ENCODE peak calls at places on chromosomes 7 and 10, in four cellular contexts. Q is K562, X is HEK293T, K is HepG2. O is an unnamed sample.

GRCh38 chr7:115707236-115707635 is 323.3 kb downstream of the TFEC start:
- DNase-seq in Q (no peak), X (peak; percentile 25), K (peak; percentile 30), O (peak; percentile 20)

GRCh38 chr7:110531186-110531585 is 559.7 kb upstream of the LRRN3 start:
- DNase-seq in Q (no peak), X (no peak), K (no peak), O (no peak)

GRCh38 chr10:122648599-122649428 is 50.8 kb downstream of the C10orf120 start:
- DNase-seq in Q (peak; percentile 35), X (peak; percentile 75), K (peak; percentile 49), O (peak; percentile 78)

GRCh38 chr10:107166378-107166777 is 1.9 kb upstream of the SORCS1 start:
- DNase-seq in Q (no peak), X (peak; percentile 27), K (no peak), O (no peak)

GRCh38 chr10:119198438-119198837 is 8.9 kb upstream of the GRK5 start:
- DNase-seq in Q (peak; percentile 39), X (no peak), K (no peak), O (peak; percentile 51)

GRCh38 chr10:78703581-78703980 is 365.2 kb upstream of the ZMIZ1 start:
- DNase-seq in Q (no peak), X (no peak), K (no peak), O (no peak)

GRCh38 chr7:143401265-143401664 is 7.4 kb downstream of the EPHA1 start:
- DNase-seq in Q (no peak), X (no peak), K (no peak), O (no peak)

GRCh38 chr10:89946106-89946505 is 244.7 kb downstream of the KIF20B start:
- DNase-seq in Q (no peak), X (no peak), K (no peak), O (no peak)

GRCh38 chr7:13092708-13093005 is 405.2 kb downstream of the ARL4A start:
- DNase-seq in Q (no peak), X (no peak), K (no peak), O (no peak)

GRCh38 chr10:133127291-133128125 is 32.5 kb upstream of the KNDC1 start:
- DNase-seq in Q (peak; percentile 88), X (peak; percentile 91), K (no peak), O (peak; percentile 80)

GRCh38 chr7:46814516-46815250 is 767.2 kb downstream of the TNS3 start:
- DNase-seq in Q (no peak), X (no peak), K (no peak), O (no peak)

GRCh38 chr7:155511597-155511996 is 34.8 kb downstream of the CNPY1 start:
- DNase-seq in Q (no peak), X (no peak), K (no peak), O (no peak)

GRCh38 chr7:25391295-25391861 is 163.1 kb upstream of the NPVF start:
- DNase-seq in Q (peak; percentile 22), X (peak; percentile 26), K (peak; percentile 1), O (no peak)

GRCh38 chr10:34280599-34281374 is 534.3 kb downstream of the PARD3 start:
- DNase-seq in Q (peak; percentile 8), X (no peak), K (peak; percentile 29), O (no peak)

GRCh38 chr7:66250711-66251110 is 45.6 kb downstream of the TPST1 start:
- DNase-seq in Q (no peak), X (no peak), K (peak; percentile 69), O (no peak)

GRCh38 chr10:69801094-69801433 is 642 bp upstream of the COL13A1 start:
- DNase-seq in Q (peak; percentile 55), X (peak; percentile 70), K (peak; percentile 10), O (peak; percentile 83)

GRCh38 chr7:151844080-151844827 is 32.7 kb downstream of the PRKAG2 start:
- DNase-seq in Q (no peak), X (no peak), K (peak; percentile 90), O (no peak)

GRCh38 chr10:7625836-7626235 is 40.9 kb downstream of the ITIH5 start:
- DNase-seq in Q (no peak), X (no peak), K (no peak), O (no peak)

GRCh38 chr10:83144461-83144860 is 994.8 kb upstream of the GHITM start:
- DNase-seq in Q (no peak), X (no peak), K (no peak), O (no peak)

GRCh38 chr10:75234683-75235374 is 928 bp downstream of the COMTD1 start:
- DNase-seq in Q (peak; percentile 68), X (no peak), K (no peak), O (peak; percentile 70)

GRCh38 chr10:76763360-76763759 is 874.2 kb downstream of the KCNMA1 start:
- DNase-seq in Q (no peak), X (no peak), K (no peak), O (no peak)

GRCh38 chr10:24575462-24576002 is 148.2 kb downstream of the ARHGAP21 start:
- DNase-seq in Q (no peak), X (no peak), K (no peak), O (no peak)

GRCh38 chr7:129433823-129434171 is 435 bp upstream of the STRIP2 start:
- DNase-seq in Q (no peak), X (no peak), K (peak; percentile 65), O (peak; percentile 74)

GRCh38 chr10:132411561-132412253 is 14.7 kb downstream of the PWWP2B start:
- DNase-seq in Q (no peak), X (peak; percentile 75), K (no peak), O (no peak)

GRCh38 chr10:74936577-74937445 is 110.4 kb downstream of the KAT6B start:
- DNase-seq in Q (no peak), X (no peak), K (no peak), O (no peak)

GRCh38 chr7:11297764-11298163 is 324.1 kb downstream of the PHF14 start:
- DNase-seq in Q (no peak), X (no peak), K (no peak), O (no peak)

GRCh38 chr10:1394155-1394912 is 338.1 kb downstream of the WDR37 start:
- DNase-seq in Q (no peak), X (no peak), K (no peak), O (no peak)

GRCh38 chr10:83075395-83076072 is 1063.8 kb upstream of the GHITM start:
- DNase-seq in Q (no peak), X (no peak), K (no peak), O (no peak)

GRCh38 chr10:114525368-114525949 is 121.2 kb upstream of the AFAP1L2 start:
- DNase-seq in Q (no peak), X (no peak), K (no peak), O (no peak)

GRCh38 chr10:124742418-124743187 is 1.6 kb downstream of the FAM53B start:
- DNase-seq in Q (peak; percentile 39), X (peak; percentile 52), K (peak; percentile 57), O (no peak)

GRCh38 chr7:134903073-134903790 is 83.1 kb upstream of the AGBL3 start:
- DNase-seq in Q (no peak), X (no peak), K (no peak), O (no peak)

GRCh38 chr10:46520941-46521340 is 35.5 kb downstream of the GPRIN2 start:
- DNase-seq in Q (no peak), X (no peak), K (no peak), O (peak; percentile 11)

GRCh38 chr10:124641282-124642075 is 102.7 kb downstream of the FAM53B start:
- DNase-seq in Q (peak; percentile 48), X (no peak), K (no peak), O (no peak)

GRCh38 chr10:52578871-52579405 is 193.6 kb downstream of the MBL2 start:
- DNase-seq in Q (no peak), X (no peak), K (no peak), O (no peak)

GRCh38 chr7:106101726-106102125 is 10.4 kb downstream of the SYPL1 start:
- DNase-seq in Q (no peak), X (no peak), K (no peak), O (no peak)

GRCh38 chr10:28677889-28678686 is 767 bp downstream of the BAMBI start:
- DNase-seq in Q (no peak), X (no peak), K (no peak), O (peak; percentile 41)

GRCh38 chr7:33511735-33512134 is 382.4 kb downstream of the BBS9 start:
- DNase-seq in Q (no peak), X (no peak), K (no peak), O (no peak)
- TF ChIP-seq ELF4 in Q (no peak), X (no peak), K (no peak), O (no peak)

DNA sequence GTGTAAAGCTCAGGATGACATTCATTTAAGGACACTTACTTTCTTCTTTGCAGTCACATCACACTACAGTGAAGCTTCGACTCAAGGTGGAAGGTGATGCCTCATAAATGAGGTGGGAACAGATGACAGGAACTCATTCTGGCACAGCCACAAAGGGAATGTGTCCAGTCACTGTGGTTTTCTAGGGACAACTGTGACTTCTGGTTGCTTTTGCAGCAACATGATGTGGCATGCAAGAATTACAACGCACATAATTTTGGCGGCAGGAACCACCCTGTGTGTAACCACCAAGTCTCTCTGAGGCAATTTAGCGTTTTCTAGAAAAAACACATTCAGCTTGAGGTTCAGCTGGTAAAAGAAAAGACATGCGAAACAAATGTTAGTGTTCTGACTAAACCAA is 32.0 kb upstream of the FERD3L start:
- DNase-seq in Q (no peak), X (no peak), K (no peak), O (no peak)
- TF ChIP-seq ELF4 in Q (no peak), X (no peak), K (no peak), O (no peak)

DNA sequence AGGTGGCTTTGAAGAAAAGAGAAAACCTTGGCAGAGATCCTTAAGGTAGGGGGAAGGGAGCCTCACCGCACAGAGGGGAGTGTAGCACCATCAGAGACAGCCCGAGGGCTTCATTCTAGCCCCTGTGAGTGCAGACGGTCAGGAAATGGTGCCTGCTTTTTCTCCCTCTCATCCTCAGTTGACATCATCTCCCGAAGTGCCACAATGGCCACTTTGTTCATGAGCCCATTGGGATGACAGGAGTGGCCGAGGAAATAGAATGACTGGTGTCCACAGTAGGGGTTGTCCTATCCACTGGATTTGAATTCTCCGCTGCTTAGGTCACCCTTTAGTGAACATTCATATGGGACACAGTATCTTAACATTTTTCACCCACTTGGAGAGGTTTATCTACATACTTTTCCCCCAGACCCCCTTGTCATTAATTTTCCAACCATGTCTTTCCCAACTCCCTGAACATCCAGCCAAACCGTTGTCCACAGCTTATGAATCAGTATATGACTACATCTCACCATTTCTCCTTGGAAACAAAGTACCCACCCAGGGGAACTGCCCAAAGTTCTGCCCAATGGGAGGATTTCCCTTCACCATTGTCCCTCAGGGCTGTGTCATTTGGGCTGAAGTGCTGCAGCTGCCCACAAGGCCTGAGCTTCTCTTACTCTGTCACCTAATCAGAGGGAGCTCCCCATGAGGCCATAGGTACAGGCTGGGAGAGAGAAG is 108.8 kb downstream of the ADCY1 start:
- DNase-seq in Q (no peak), X (no peak), K (no peak), O (peak; percentile 1)
- TF ChIP-seq ELF4 in Q (no peak), X (no peak), K (no peak), O (no peak)

DNA sequence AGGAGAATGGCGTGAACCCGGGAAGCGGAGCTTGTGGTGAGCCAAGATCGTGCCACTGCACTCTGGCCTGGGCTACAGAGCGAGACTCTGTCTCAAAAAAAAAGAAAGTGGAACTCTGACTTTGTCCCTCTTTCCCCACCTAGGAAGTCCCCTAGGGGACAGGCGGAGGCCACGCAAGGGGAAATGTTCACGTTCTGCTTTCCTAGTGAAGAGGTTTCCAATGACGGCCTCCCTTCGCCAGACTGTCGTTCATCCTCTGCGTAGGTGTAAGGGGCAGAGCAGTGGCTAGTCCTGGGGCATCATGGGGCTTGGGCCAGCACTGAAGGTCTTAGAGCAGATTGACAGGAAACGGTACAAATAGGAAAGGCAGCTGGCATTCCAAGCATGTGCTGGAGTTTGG is 30.6 kb downstream of the SUFU start:
- DNase-seq in Q (no peak), X (no peak), K (no peak), O (no peak)
- TF ChIP-seq ELF4 in Q (no peak), X (no peak), K (no peak), O (no peak)

GRCh38 chr7:84060760-84061261 is 133.8 kb downstream of the SEMA3A start:
- DNase-seq in Q (no peak), X (no peak), K (no peak), O (no peak)
- TF ChIP-seq ELF4 in Q (no peak), X (no peak), K (no peak), O (no peak)

O was measured in WTC11.